ENCODE peak calls at places on chromosome 18, in five cellular contexts. E is activated T-helper 1 cell treated with Interleukin-2 at 50 U/mL for 16 hours, B is skeletal muscle cell, R is Caki2, I is HFFc6. G is an unnamed sample.

GRCh38 chr18:74529811-74530583 is 4.3 kb upstream of the CNDP1 start:
- DNase-seq in R (no peak), E (no peak), I (no peak), B (no peak), G (no peak)

GRCh38 chr18:75255113-75255512 is 44.5 kb downstream of the TSHZ1 start:
- DNase-seq in B (no peak), E (no peak), I (no peak), R (no peak), G (no peak)

GRCh38 chr18:48781041-48781989 is 169.4 kb downstream of the SMAD7 start:
- DNase-seq in B (peak), I (peak), R (no peak), E (no peak), G (peak)

GRCh38 chr18:38402509-38402908 is 836.9 kb upstream of the CELF4 start:
- DNase-seq in B (no peak), E (no peak), R (no peak), I (no peak), G (no peak)

GRCh38 chr18:46562674-46563192 is 94.3 kb downstream of the LOXHD1 start:
- DNase-seq in E (no peak), R (no peak), I (no peak), B (no peak), G (no peak)

GRCh38 chr18:34494359-34494696 is 215.8 kb upstream of the DTNA start:
- DNase-seq in R (no peak), E (no peak), B (no peak), I (no peak), G (no peak)

GRCh38 chr18:13811993-13812392 is 12.0 kb upstream of the MC5R start:
- DNase-seq in I (no peak), R (no peak), B (no peak), E (no peak), G (no peak)

GRCh38 chr18:65439184-65439583 is 311.6 kb upstream of the CDH7 start:
- DNase-seq in I (no peak), B (no peak), E (no peak), R (no peak), G (no peak)

GRCh38 chr18:3594760-3595241 is 144.8 kb downstream of the TGIF1 start:
- DNase-seq in B (no peak), E (no peak), I (no peak), R (peak), G (peak)

GRCh38 chr18:77059294-77059916 is 73.2 kb downstream of the MBP start:
- DNase-seq in B (no peak), E (no peak), I (peak), R (peak), G (no peak)

GRCh38 chr18:45722899-45723298 is 1.1 kb upstream of the SLC14A1 start:
- DNase-seq in B (no peak), I (peak), R (peak), E (peak), G (peak)

GRCh38 chr18:61993831-61994230 is 101.0 kb upstream of the RNF152 start:
- DNase-seq in R (no peak), B (no peak), E (no peak), I (no peak), G (peak)

GRCh38 chr18:37243756-37244155 is 321.8 kb downstream of the CELF4 start:
- DNase-seq in B (no peak), I (no peak), E (no peak), R (no peak), G (no peak)

GRCh38 chr18:47970664-47971523 is 40.4 kb upstream of the SMAD2 start:
- DNase-seq in E (no peak), R (no peak), I (no peak), B (no peak), G (no peak)

GRCh38 chr18:77133051-77133919 is 702 bp upstream of the MBP start:
- DNase-seq in R (no peak), I (no peak), B (no peak), E (no peak), G (no peak)

GRCh38 chr18:62281684-62282083 is 43.4 kb upstream of the TNFRSF11A start:
- DNase-seq in E (no peak), R (no peak), I (peak), B (peak), G (peak)

GRCh38 chr18:2997846-2998599 is 14.9 kb downstream of the LPIN2 start:
- DNase-seq in I (no peak), E (no peak), B (no peak), R (no peak), G (peak)

GRCh38 chr18:4286256-4286655 is 168.9 kb downstream of the DLGAP1 start:
- DNase-seq in R (no peak), E (no peak), I (no peak), B (no peak), G (no peak)

GRCh38 chr18:57352761-57353136 is 392 bp downstream of the ST8SIA3 start:
- DNase-seq in R (no peak), E (no peak), I (no peak), B (no peak), G (no peak)

GRCh38 chr18:33761363-33761762 is 183.3 kb downstream of the ASXL3 start:
- DNase-seq in R (peak), B (no peak), I (no peak), E (no peak), G (no peak)

GRCh38 chr18:48819781-48820482 is 130.8 kb downstream of the SMAD7 start:
- DNase-seq in E (no peak), I (no peak), B (no peak), R (no peak), G (no peak)

GRCh38 chr18:48687694-48688042 is 148.8 kb downstream of the CTIF start:
- DNase-seq in R (no peak), I (no peak), B (no peak), E (no peak), G (no peak)

GRCh38 chr18:22710628-22711380 is 222.3 kb upstream of the RBBP8 start:
- DNase-seq in I (no peak), R (peak), E (no peak), B (peak), G (peak)

GRCh38 chr18:54805571-54806334 is 22.5 kb upstream of the RAB27B start:
- DNase-seq in I (peak), R (no peak), E (no peak), B (peak), G (peak)

GRCh38 chr18:48983793-48984437 is 33.1 kb upstream of the SMAD7 start:
- DNase-seq in I (no peak), B (no peak), R (peak), E (no peak), G (no peak)

GRCh38 chr18:63216911-63217311 is 102.7 kb downstream of the BCL2 start:
- DNase-seq in E (no peak), R (no peak), B (no peak), I (no peak), G (no peak)

GRCh38 chr18:80159713-80160636 is 50.9 kb downstream of the ADNP2 start:
- DNase-seq in R (no peak), E (no peak), I (no peak), B (no peak), G (no peak)

GRCh38 chr18:6956495-6956894 is 161.1 kb downstream of the LAMA1 start:
- DNase-seq in I (no peak), R (no peak), E (no peak), B (no peak), G (no peak)

GRCh38 chr18:52541056-52541455 is 201.1 kb downstream of the DCC start:
- DNase-seq in B (no peak), E (no peak), I (no peak), R (no peak), G (no peak)

GRCh38 chr18:6891788-6892187 is 162.3 kb downstream of the ARHGAP28 start:
- DNase-seq in R (no peak), B (no peak), E (no peak), I (no peak), G (no peak)

GRCh38 chr18:63741769-63742168 is 33.4 kb upstream of the SERPINB7 start:
- DNase-seq in I (peak), B (no peak), R (no peak), E (no peak), G (no peak)

GRCh38 chr18:36157441-36157840 is 27.7 kb downstream of the ELP2 start:
- DNase-seq in I (no peak), E (no peak), B (no peak), R (no peak), G (peak)

GRCh38 chr18:79524181-79525078 is 128.7 kb downstream of the NFATC1 start:
- DNase-seq in I (no peak), R (no peak), E (peak), B (no peak), G (no peak)

GRCh38 chr18:10562773-10563160 is 36.9 kb downstream of the NAPG start:
- DNase-seq in B (no peak), R (no peak), I (no peak), E (no peak), G (no peak)

GRCh38 chr18:10119991-10120390 is 206.2 kb downstream of the VAPA start:
- DNase-seq in E (no peak), B (no peak), I (no peak), R (no peak), G (no peak)

GRCh38 chr18:13620206-13620672 is 106.1 kb downstream of the FAM210A start:
- DNase-seq in I (no peak), E (no peak), R (no peak), B (no peak), G (no peak)